ENCODE peak calls at places on chromosome 22, in six cellular contexts. One of them, this sample, is unnamed.
A peak's percentile ranks its signal among the peaks of the same experiment; 100 is the strongest.

GRCh38 chr22:39569066-39569465 is 1.5 kb upstream of the CACNA1I start:
- DNase-seq in heart right ventricle: no peak
- DNase-seq in AG09309: no peak
- DNase-seq in fibroblast of mammary gland: no peak
- DNase-seq in fibroblast of the aortic adventitia: no peak
- DNase-seq in WERI-Rb-1: no peak
- DNase-seq in this sample: no peak

GRCh38 chr22:43014876-43015676 is at the start of gene PACSIN2:
- DNase-seq in heart right ventricle: peak; percentile 100
- DNase-seq in AG09309: peak; percentile 92
- DNase-seq in fibroblast of mammary gland: peak; percentile 96
- DNase-seq in fibroblast of the aortic adventitia: peak; percentile 97
- DNase-seq in WERI-Rb-1: peak; percentile 99
- DNase-seq in this sample: peak; percentile 99

GRCh38 chr22:35480143-35480542 is 60.5 kb upstream of the RASD2 start:
- DNase-seq in heart right ventricle: peak; percentile 51
- DNase-seq in AG09309: no peak
- DNase-seq in fibroblast of mammary gland: peak; percentile 47
- DNase-seq in fibroblast of the aortic adventitia: no peak
- DNase-seq in WERI-Rb-1: no peak
- DNase-seq in this sample: no peak

GRCh38 chr22:43743131-43743530 is 69.0 kb downstream of the EFCAB6 start:
- DNase-seq in heart right ventricle: no peak
- DNase-seq in AG09309: no peak
- DNase-seq in fibroblast of mammary gland: no peak
- DNase-seq in fibroblast of the aortic adventitia: no peak
- DNase-seq in WERI-Rb-1: peak; percentile 82
- DNase-seq in this sample: no peak

GRCh38 chr22:49788492-49788891 is 39.2 kb downstream of the BRD1 start:
- DNase-seq in heart right ventricle: peak; percentile 76
- DNase-seq in AG09309: no peak
- DNase-seq in fibroblast of mammary gland: peak; percentile 30
- DNase-seq in fibroblast of the aortic adventitia: peak; percentile 39
- DNase-seq in WERI-Rb-1: no peak
- DNase-seq in this sample: no peak

GRCh38 chr22:50303848-50304527 is 3.5 kb downstream of the PLXNB2 start:
- DNase-seq in heart right ventricle: peak; percentile 51
- DNase-seq in AG09309: no peak
- DNase-seq in fibroblast of mammary gland: peak; percentile 19
- DNase-seq in fibroblast of the aortic adventitia: no peak
- DNase-seq in WERI-Rb-1: peak; percentile 33
- DNase-seq in this sample: no peak

GRCh38 chr22:32024791-32025190 is 18.3 kb upstream of the SLC5A1 start:
- DNase-seq in heart right ventricle: no peak
- DNase-seq in AG09309: no peak
- DNase-seq in fibroblast of mammary gland: peak; percentile 45
- DNase-seq in fibroblast of the aortic adventitia: no peak
- DNase-seq in WERI-Rb-1: no peak
- DNase-seq in this sample: no peak

GRCh38 chr22:22121445-22121844 is 123.1 kb upstream of the VPREB1 start:
- DNase-seq in heart right ventricle: no peak
- DNase-seq in AG09309: no peak
- DNase-seq in fibroblast of mammary gland: no peak
- DNase-seq in fibroblast of the aortic adventitia: no peak
- DNase-seq in WERI-Rb-1: no peak
- DNase-seq in this sample: no peak

GRCh38 chr22:38418589-38418988 is 36.4 kb downstream of the KCNJ4 start:
- DNase-seq in heart right ventricle: no peak
- DNase-seq in AG09309: no peak
- DNase-seq in fibroblast of mammary gland: no peak
- DNase-seq in fibroblast of the aortic adventitia: no peak
- DNase-seq in WERI-Rb-1: no peak
- DNase-seq in this sample: no peak

GRCh38 chr22:46430961-46431838 is 95.7 kb downstream of the TRMU start:
- DNase-seq in heart right ventricle: no peak
- DNase-seq in AG09309: no peak
- DNase-seq in fibroblast of mammary gland: no peak
- DNase-seq in fibroblast of the aortic adventitia: no peak
- DNase-seq in WERI-Rb-1: peak; percentile 70
- DNase-seq in this sample: no peak

GRCh38 chr22:47781427-47782111 is 1019.1 kb downstream of the TBC1D22A start:
- DNase-seq in heart right ventricle: no peak
- DNase-seq in AG09309: no peak
- DNase-seq in fibroblast of mammary gland: no peak
- DNase-seq in fibroblast of the aortic adventitia: no peak
- DNase-seq in WERI-Rb-1: no peak
- DNase-seq in this sample: no peak

GRCh38 chr22:20803696-20804324 is 29.9 kb downstream of the SERPIND1 start:
- DNase-seq in heart right ventricle: peak; percentile 21
- DNase-seq in AG09309: no peak
- DNase-seq in fibroblast of mammary gland: peak; percentile 41
- DNase-seq in fibroblast of the aortic adventitia: peak; percentile 31
- DNase-seq in WERI-Rb-1: peak; percentile 52
- DNase-seq in this sample: no peak

GRCh38 chr22:45911601-45912271 is 65.2 kb downstream of the WNT7B start:
- DNase-seq in heart right ventricle: peak; percentile 65
- DNase-seq in AG09309: no peak
- DNase-seq in fibroblast of mammary gland: peak; percentile 45
- DNase-seq in fibroblast of the aortic adventitia: peak; percentile 42
- DNase-seq in WERI-Rb-1: no peak
- DNase-seq in this sample: no peak

GRCh38 chr22:46023558-46023981 is 46.6 kb upstream of the WNT7B start:
- DNase-seq in heart right ventricle: no peak
- DNase-seq in AG09309: peak; percentile 77
- DNase-seq in fibroblast of mammary gland: peak; percentile 89
- DNase-seq in fibroblast of the aortic adventitia: no peak
- DNase-seq in WERI-Rb-1: no peak
- DNase-seq in this sample: no peak

GRCh38 chr22:38104084-38104483 is 6.4 kb downstream of the BAIAP2L2 start:
- DNase-seq in heart right ventricle: no peak
- DNase-seq in AG09309: no peak
- DNase-seq in fibroblast of mammary gland: peak; percentile 33
- DNase-seq in fibroblast of the aortic adventitia: peak; percentile 12
- DNase-seq in WERI-Rb-1: no peak
- DNase-seq in this sample: no peak

GRCh38 chr22:35043251-35043931 is 22.6 kb upstream of the ISX start:
- DNase-seq in heart right ventricle: no peak
- DNase-seq in AG09309: no peak
- DNase-seq in fibroblast of mammary gland: no peak
- DNase-seq in fibroblast of the aortic adventitia: no peak
- DNase-seq in WERI-Rb-1: no peak
- DNase-seq in this sample: no peak

GRCh38 chr22:38106814-38107578 is 3.5 kb downstream of the BAIAP2L2 start:
- DNase-seq in heart right ventricle: no peak
- DNase-seq in AG09309: no peak
- DNase-seq in fibroblast of mammary gland: no peak
- DNase-seq in fibroblast of the aortic adventitia: no peak
- DNase-seq in WERI-Rb-1: no peak
- DNase-seq in this sample: no peak

GRCh38 chr22:45934659-45935341 is 42.2 kb downstream of the WNT7B start:
- DNase-seq in heart right ventricle: peak; percentile 35
- DNase-seq in AG09309: peak; percentile 68
- DNase-seq in fibroblast of mammary gland: peak; percentile 92
- DNase-seq in fibroblast of the aortic adventitia: peak; percentile 65
- DNase-seq in WERI-Rb-1: no peak
- DNase-seq in this sample: no peak

GRCh38 chr22:38213319-38214247 is 11.8 kb downstream of the MAFF start:
- DNase-seq in heart right ventricle: no peak
- DNase-seq in AG09309: no peak
- DNase-seq in fibroblast of mammary gland: no peak
- DNase-seq in fibroblast of the aortic adventitia: no peak
- DNase-seq in WERI-Rb-1: no peak
- DNase-seq in this sample: no peak

GRCh38 chr22:49011769-49012598 is 815.7 kb downstream of the BRD1 start:
- DNase-seq in heart right ventricle: no peak
- DNase-seq in AG09309: no peak
- DNase-seq in fibroblast of mammary gland: no peak
- DNase-seq in fibroblast of the aortic adventitia: no peak
- DNase-seq in WERI-Rb-1: peak; percentile 8
- DNase-seq in this sample: no peak

GRCh38 chr22:39999144-39999757 is 4.5 kb downstream of the FAM83F start:
- DNase-seq in heart right ventricle: no peak
- DNase-seq in AG09309: no peak
- DNase-seq in fibroblast of mammary gland: peak; percentile 61
- DNase-seq in fibroblast of the aortic adventitia: peak; percentile 11
- DNase-seq in WERI-Rb-1: peak; percentile 69
- DNase-seq in this sample: no peak

GRCh38 chr22:35839811-35840739 is 122.4 kb downstream of the APOL5 start:
- DNase-seq in heart right ventricle: peak; percentile 79
- DNase-seq in AG09309: peak; percentile 95
- DNase-seq in fibroblast of mammary gland: peak; percentile 98
- DNase-seq in fibroblast of the aortic adventitia: peak; percentile 97
- DNase-seq in WERI-Rb-1: peak; percentile 96
- DNase-seq in this sample: no peak

GRCh38 chr22:50074056-50074455 is 11.2 kb downstream of the MLC1 start:
- DNase-seq in heart right ventricle: no peak
- DNase-seq in AG09309: no peak
- DNase-seq in fibroblast of mammary gland: peak; percentile 7
- DNase-seq in fibroblast of the aortic adventitia: no peak
- DNase-seq in WERI-Rb-1: no peak
- DNase-seq in this sample: no peak

GRCh38 chr22:47291565-47292495 is 529.4 kb downstream of the TBC1D22A start:
- DNase-seq in heart right ventricle: no peak
- DNase-seq in AG09309: no peak
- DNase-seq in fibroblast of mammary gland: no peak
- DNase-seq in fibroblast of the aortic adventitia: no peak
- DNase-seq in WERI-Rb-1: peak; percentile 1
- DNase-seq in this sample: peak; percentile 3

GRCh38 chr22:45762545-45763235 is 91.1 kb downstream of the ATXN10 start:
- DNase-seq in heart right ventricle: no peak
- DNase-seq in AG09309: no peak
- DNase-seq in fibroblast of mammary gland: no peak
- DNase-seq in fibroblast of the aortic adventitia: no peak
- DNase-seq in WERI-Rb-1: no peak
- DNase-seq in this sample: no peak

GRCh38 chr22:43385770-43386641 is 25.8 kb upstream of the MPPED1 start:
- DNase-seq in heart right ventricle: peak; percentile 80
- DNase-seq in AG09309: no peak
- DNase-seq in fibroblast of mammary gland: peak; percentile 63
- DNase-seq in fibroblast of the aortic adventitia: peak; percentile 74
- DNase-seq in WERI-Rb-1: peak; percentile 75
- DNase-seq in this sample: peak; percentile 73

GRCh38 chr22:39820266-39820665 is 73.3 kb downstream of the ENTHD1 start:
- DNase-seq in heart right ventricle: no peak
- DNase-seq in AG09309: peak; percentile 3
- DNase-seq in fibroblast of mammary gland: peak; percentile 91
- DNase-seq in fibroblast of the aortic adventitia: peak; percentile 56
- DNase-seq in WERI-Rb-1: no peak
- DNase-seq in this sample: no peak

GRCh38 chr22:43811777-43812148 is 342 bp downstream of the EFCAB6 start:
- DNase-seq in heart right ventricle: no peak
- DNase-seq in AG09309: no peak
- DNase-seq in fibroblast of mammary gland: peak; percentile 62
- DNase-seq in fibroblast of the aortic adventitia: peak; percentile 49
- DNase-seq in WERI-Rb-1: no peak
- DNase-seq in this sample: no peak

GRCh38 chr22:44931077-44931540 is 78.7 kb downstream of the PHF21B start:
- DNase-seq in heart right ventricle: peak; percentile 78
- DNase-seq in AG09309: no peak
- DNase-seq in fibroblast of mammary gland: peak; percentile 0
- DNase-seq in fibroblast of the aortic adventitia: peak; percentile 12
- DNase-seq in WERI-Rb-1: no peak
- DNase-seq in this sample: no peak

GRCh38 chr22:31952094-31952401 is 7.7 kb downstream of the YWHAH start:
- DNase-seq in heart right ventricle: no peak
- DNase-seq in AG09309: no peak
- DNase-seq in fibroblast of mammary gland: no peak
- DNase-seq in fibroblast of the aortic adventitia: no peak
- DNase-seq in WERI-Rb-1: no peak
- DNase-seq in this sample: no peak

GRCh38 chr22:27782065-27782464 is 19.5 kb downstream of the MN1 start:
- DNase-seq in heart right ventricle: peak; percentile 80
- DNase-seq in AG09309: no peak
- DNase-seq in fibroblast of mammary gland: no peak
- DNase-seq in fibroblast of the aortic adventitia: no peak
- DNase-seq in WERI-Rb-1: no peak
- DNase-seq in this sample: no peak

DNA sequence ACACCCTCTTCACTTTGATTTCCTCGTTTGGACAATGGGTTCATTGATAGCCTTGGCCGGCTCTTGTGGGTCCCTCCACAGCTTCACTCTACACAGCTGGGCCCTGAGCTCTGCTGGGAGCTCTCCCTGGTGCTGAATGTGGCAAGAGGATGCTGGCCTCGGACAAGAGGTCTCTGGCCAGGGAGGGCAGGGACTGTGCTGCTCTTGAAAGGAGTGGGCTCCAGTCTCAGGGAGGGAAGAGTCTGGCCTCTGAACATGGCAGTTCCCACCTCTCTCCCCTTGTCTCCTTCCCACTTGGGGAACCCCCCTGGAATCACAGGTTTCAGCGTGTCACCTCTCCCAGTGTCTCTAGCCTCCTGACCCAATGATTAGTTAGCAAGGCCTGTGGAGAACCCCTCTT is 3.0 kb upstream of the CABP7 start:
- DNase-seq in heart right ventricle: peak; percentile 54
- DNase-seq in AG09309: peak; percentile 10
- DNase-seq in fibroblast of mammary gland: peak; percentile 66
- DNase-seq in fibroblast of the aortic adventitia: peak; percentile 79
- DNase-seq in WERI-Rb-1: no peak
- DNase-seq in this sample: no peak
- TF ChIP-seq CTCF in heart right ventricle: no peak
- TF ChIP-seq CTCF in AG09309: no peak
- TF ChIP-seq CTCF in fibroblast of mammary gland: no peak
- TF ChIP-seq CTCF in fibroblast of the aortic adventitia: no peak
- TF ChIP-seq CTCF in WERI-Rb-1: no peak
- TF ChIP-seq CTCF in this sample: no peak

GRCh38 chr22:26134654-26135330 is 34.5 kb upstream of the SEZ6L start:
- DNase-seq in heart right ventricle: no peak
- DNase-seq in AG09309: no peak
- DNase-seq in fibroblast of mammary gland: no peak
- DNase-seq in fibroblast of the aortic adventitia: no peak
- DNase-seq in WERI-Rb-1: peak; percentile 35
- DNase-seq in this sample: no peak
- TF ChIP-seq CTCF in heart right ventricle: no peak
- TF ChIP-seq CTCF in AG09309: no peak
- TF ChIP-seq CTCF in fibroblast of mammary gland: no peak
- TF ChIP-seq CTCF in fibroblast of the aortic adventitia: no peak
- TF ChIP-seq CTCF in WERI-Rb-1: peak; percentile 43
- TF ChIP-seq CTCF in this sample: no peak

GRCh38 chr22:41919357-41920224 is 4.7 kb upstream of the SHISA8 start:
- DNase-seq in heart right ventricle: peak; percentile 74
- DNase-seq in AG09309: no peak
- DNase-seq in fibroblast of mammary gland: peak; percentile 25
- DNase-seq in fibroblast of the aortic adventitia: no peak
- DNase-seq in WERI-Rb-1: peak; percentile 53
- DNase-seq in this sample: no peak
- TF ChIP-seq CTCF in heart right ventricle: no peak
- TF ChIP-seq CTCF in AG09309: no peak
- TF ChIP-seq CTCF in fibroblast of mammary gland: no peak
- TF ChIP-seq CTCF in fibroblast of the aortic adventitia: no peak
- TF ChIP-seq CTCF in WERI-Rb-1: no peak
- TF ChIP-seq CTCF in this sample: no peak

DNA sequence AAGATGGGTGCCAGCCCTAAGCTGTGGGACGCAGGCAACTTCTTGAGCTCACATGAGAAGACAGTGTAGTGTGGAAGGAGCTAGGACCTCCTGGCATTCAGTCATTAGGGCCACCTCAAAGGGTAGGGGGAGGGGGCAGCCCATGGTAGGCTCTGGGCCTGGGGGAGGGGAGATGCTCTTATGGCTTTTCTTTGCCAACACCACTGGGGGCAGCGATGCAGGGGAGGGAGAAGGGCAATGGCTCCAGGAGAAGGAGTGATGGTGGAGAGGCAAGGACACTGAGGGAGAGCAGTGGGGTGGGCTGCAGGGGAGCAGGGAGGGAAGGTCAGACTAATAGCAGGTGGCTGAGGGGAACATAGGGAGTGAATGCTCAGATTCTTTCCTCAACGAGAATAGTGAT is 63.3 kb upstream of the SUSD2 start:
- DNase-seq in heart right ventricle: no peak
- DNase-seq in AG09309: no peak
- DNase-seq in fibroblast of mammary gland: no peak
- DNase-seq in fibroblast of the aortic adventitia: no peak
- DNase-seq in WERI-Rb-1: peak; percentile 51
- DNase-seq in this sample: no peak
- TF ChIP-seq CTCF in heart right ventricle: no peak
- TF ChIP-seq CTCF in AG09309: no peak
- TF ChIP-seq CTCF in fibroblast of mammary gland: peak; percentile 7
- TF ChIP-seq CTCF in fibroblast of the aortic adventitia: peak; percentile 0
- TF ChIP-seq CTCF in WERI-Rb-1: peak; percentile 32
- TF ChIP-seq CTCF in this sample: no peak

This sample was measured in natural killer cell.